ENCODE peak calls at places on chromosome 22, in eight cellular contexts. One of them, this sample, is unnamed.

GRCh38 chr22:35839811-35840739 is 122.4 kb downstream of the APOL5 start:
- DNase-seq in anterior cingulate cortex: peak
- DNase-seq in pancreas: peak
- DNase-seq in psoas muscle: peak
- DNase-seq in naive thymus-derived CD4-positive, alpha-beta T cell: no peak
- DNase-seq in immature natural killer cell: no peak
- DNase-seq in NCI-H510A: peak
- DNase-seq in activated CD8-positive, alpha-beta memory T cell treated with anti-CD3 and anti-CD28 coated beads for 48 hours: no peak
- DNase-seq in this sample: peak

GRCh38 chr22:27170491-27170890 is 513.1 kb downstream of the MIAT start:
- DNase-seq in anterior cingulate cortex: peak
- DNase-seq in pancreas: peak
- DNase-seq in psoas muscle: peak
- DNase-seq in naive thymus-derived CD4-positive, alpha-beta T cell: no peak
- DNase-seq in immature natural killer cell: no peak
- DNase-seq in NCI-H510A: no peak
- DNase-seq in activated CD8-positive, alpha-beta memory T cell treated with anti-CD3 and anti-CD28 coated beads for 48 hours: no peak
- DNase-seq in this sample: no peak

GRCh38 chr22:19889951-19890350 is 35.3 kb upstream of the GNB1L start:
- DNase-seq in anterior cingulate cortex: no peak
- DNase-seq in pancreas: no peak
- DNase-seq in psoas muscle: peak
- DNase-seq in naive thymus-derived CD4-positive, alpha-beta T cell: no peak
- DNase-seq in immature natural killer cell: no peak
- DNase-seq in NCI-H510A: no peak
- DNase-seq in activated CD8-positive, alpha-beta memory T cell treated with anti-CD3 and anti-CD28 coated beads for 48 hours: no peak
- DNase-seq in this sample: peak

GRCh38 chr22:30922151-30922611 is 46.4 kb downstream of the MORC2 start:
- DNase-seq in anterior cingulate cortex: no peak
- DNase-seq in pancreas: peak
- DNase-seq in psoas muscle: peak
- DNase-seq in naive thymus-derived CD4-positive, alpha-beta T cell: peak
- DNase-seq in immature natural killer cell: peak
- DNase-seq in NCI-H510A: no peak
- DNase-seq in activated CD8-positive, alpha-beta memory T cell treated with anti-CD3 and anti-CD28 coated beads for 48 hours: peak
- DNase-seq in this sample: peak

GRCh38 chr22:46125816-46126770 is 24.2 kb upstream of the PPARA start:
- DNase-seq in anterior cingulate cortex: no peak
- DNase-seq in pancreas: no peak
- DNase-seq in psoas muscle: no peak
- DNase-seq in naive thymus-derived CD4-positive, alpha-beta T cell: no peak
- DNase-seq in immature natural killer cell: no peak
- DNase-seq in NCI-H510A: no peak
- DNase-seq in activated CD8-positive, alpha-beta memory T cell treated with anti-CD3 and anti-CD28 coated beads for 48 hours: no peak
- DNase-seq in this sample: no peak

GRCh38 chr22:50185384-50186087 is at the start of gene TRABD:
- DNase-seq in anterior cingulate cortex: peak
- DNase-seq in pancreas: peak
- DNase-seq in psoas muscle: peak
- DNase-seq in naive thymus-derived CD4-positive, alpha-beta T cell: peak
- DNase-seq in immature natural killer cell: peak
- DNase-seq in NCI-H510A: peak
- DNase-seq in activated CD8-positive, alpha-beta memory T cell treated with anti-CD3 and anti-CD28 coated beads for 48 hours: peak
- DNase-seq in this sample: peak

GRCh38 chr22:31286360-31287255 is 5.7 kb downstream of the PIK3IP1 start:
- DNase-seq in anterior cingulate cortex: no peak
- DNase-seq in pancreas: no peak
- DNase-seq in psoas muscle: no peak
- DNase-seq in naive thymus-derived CD4-positive, alpha-beta T cell: no peak
- DNase-seq in immature natural killer cell: peak
- DNase-seq in NCI-H510A: no peak
- DNase-seq in activated CD8-positive, alpha-beta memory T cell treated with anti-CD3 and anti-CD28 coated beads for 48 hours: no peak
- DNase-seq in this sample: no peak

GRCh38 chr22:43205748-43206514 is 19.0 kb upstream of the TTLL12 start:
- DNase-seq in anterior cingulate cortex: no peak
- DNase-seq in pancreas: no peak
- DNase-seq in psoas muscle: no peak
- DNase-seq in naive thymus-derived CD4-positive, alpha-beta T cell: no peak
- DNase-seq in immature natural killer cell: peak
- DNase-seq in NCI-H510A: no peak
- DNase-seq in activated CD8-positive, alpha-beta memory T cell treated with anti-CD3 and anti-CD28 coated beads for 48 hours: no peak
- DNase-seq in this sample: peak

GRCh38 chr22:45717787-45718186 is 46.2 kb downstream of the ATXN10 start:
- DNase-seq in anterior cingulate cortex: no peak
- DNase-seq in pancreas: no peak
- DNase-seq in psoas muscle: no peak
- DNase-seq in naive thymus-derived CD4-positive, alpha-beta T cell: no peak
- DNase-seq in immature natural killer cell: no peak
- DNase-seq in NCI-H510A: no peak
- DNase-seq in activated CD8-positive, alpha-beta memory T cell treated with anti-CD3 and anti-CD28 coated beads for 48 hours: no peak
- DNase-seq in this sample: no peak

GRCh38 chr22:45969414-45969799 is 7.6 kb downstream of the WNT7B start:
- DNase-seq in anterior cingulate cortex: no peak
- DNase-seq in pancreas: no peak
- DNase-seq in psoas muscle: no peak
- DNase-seq in naive thymus-derived CD4-positive, alpha-beta T cell: no peak
- DNase-seq in immature natural killer cell: no peak
- DNase-seq in NCI-H510A: no peak
- DNase-seq in activated CD8-positive, alpha-beta memory T cell treated with anti-CD3 and anti-CD28 coated beads for 48 hours: no peak
- DNase-seq in this sample: no peak

GRCh38 chr22:27115816-27116256 is 458.4 kb downstream of the MIAT start:
- DNase-seq in anterior cingulate cortex: no peak
- DNase-seq in pancreas: peak
- DNase-seq in psoas muscle: no peak
- DNase-seq in naive thymus-derived CD4-positive, alpha-beta T cell: no peak
- DNase-seq in immature natural killer cell: no peak
- DNase-seq in NCI-H510A: no peak
- DNase-seq in activated CD8-positive, alpha-beta memory T cell treated with anti-CD3 and anti-CD28 coated beads for 48 hours: no peak
- DNase-seq in this sample: no peak

GRCh38 chr22:19981961-19982920 is 34.4 kb downstream of the ARVCF start:
- DNase-seq in anterior cingulate cortex: no peak
- DNase-seq in pancreas: no peak
- DNase-seq in psoas muscle: peak
- DNase-seq in naive thymus-derived CD4-positive, alpha-beta T cell: no peak
- DNase-seq in immature natural killer cell: no peak
- DNase-seq in NCI-H510A: no peak
- DNase-seq in activated CD8-positive, alpha-beta memory T cell treated with anti-CD3 and anti-CD28 coated beads for 48 hours: no peak
- DNase-seq in this sample: peak

GRCh38 chr22:46626911-46627805 is 7.0 kb downstream of the GRAMD4 start:
- DNase-seq in anterior cingulate cortex: no peak
- DNase-seq in pancreas: no peak
- DNase-seq in psoas muscle: no peak
- DNase-seq in naive thymus-derived CD4-positive, alpha-beta T cell: no peak
- DNase-seq in immature natural killer cell: no peak
- DNase-seq in NCI-H510A: no peak
- DNase-seq in activated CD8-positive, alpha-beta memory T cell treated with anti-CD3 and anti-CD28 coated beads for 48 hours: no peak
- DNase-seq in this sample: peak

GRCh38 chr22:49267996-49268395 is 559.7 kb downstream of the BRD1 start:
- DNase-seq in anterior cingulate cortex: no peak
- DNase-seq in pancreas: no peak
- DNase-seq in psoas muscle: no peak
- DNase-seq in naive thymus-derived CD4-positive, alpha-beta T cell: no peak
- DNase-seq in immature natural killer cell: no peak
- DNase-seq in NCI-H510A: no peak
- DNase-seq in activated CD8-positive, alpha-beta memory T cell treated with anti-CD3 and anti-CD28 coated beads for 48 hours: no peak
- DNase-seq in this sample: no peak

GRCh38 chr22:49426098-49426497 is 401.6 kb downstream of the BRD1 start:
- DNase-seq in anterior cingulate cortex: no peak
- DNase-seq in pancreas: no peak
- DNase-seq in psoas muscle: no peak
- DNase-seq in naive thymus-derived CD4-positive, alpha-beta T cell: no peak
- DNase-seq in immature natural killer cell: no peak
- DNase-seq in NCI-H510A: no peak
- DNase-seq in activated CD8-positive, alpha-beta memory T cell treated with anti-CD3 and anti-CD28 coated beads for 48 hours: no peak
- DNase-seq in this sample: peak

GRCh38 chr22:50008151-50009040 is 4.2 kb downstream of the IL17REL start:
- DNase-seq in anterior cingulate cortex: no peak
- DNase-seq in pancreas: no peak
- DNase-seq in psoas muscle: no peak
- DNase-seq in naive thymus-derived CD4-positive, alpha-beta T cell: no peak
- DNase-seq in immature natural killer cell: no peak
- DNase-seq in NCI-H510A: peak
- DNase-seq in activated CD8-positive, alpha-beta memory T cell treated with anti-CD3 and anti-CD28 coated beads for 48 hours: no peak
- DNase-seq in this sample: no peak

GRCh38 chr22:49965291-49966040 is 4.9 kb downstream of the PIM3 start:
- DNase-seq in anterior cingulate cortex: no peak
- DNase-seq in pancreas: peak
- DNase-seq in psoas muscle: peak
- DNase-seq in naive thymus-derived CD4-positive, alpha-beta T cell: peak
- DNase-seq in immature natural killer cell: no peak
- DNase-seq in NCI-H510A: no peak
- DNase-seq in activated CD8-positive, alpha-beta memory T cell treated with anti-CD3 and anti-CD28 coated beads for 48 hours: no peak
- DNase-seq in this sample: peak

GRCh38 chr22:25382762-25383161 is 163.3 kb downstream of the CRYBB2 start:
- DNase-seq in anterior cingulate cortex: no peak
- DNase-seq in pancreas: no peak
- DNase-seq in psoas muscle: no peak
- DNase-seq in naive thymus-derived CD4-positive, alpha-beta T cell: no peak
- DNase-seq in immature natural killer cell: no peak
- DNase-seq in NCI-H510A: no peak
- DNase-seq in activated CD8-positive, alpha-beta memory T cell treated with anti-CD3 and anti-CD28 coated beads for 48 hours: no peak
- DNase-seq in this sample: no peak

GRCh38 chr22:30186048-30186447 is 60.5 kb downstream of the LIF start:
- DNase-seq in anterior cingulate cortex: no peak
- DNase-seq in pancreas: no peak
- DNase-seq in psoas muscle: no peak
- DNase-seq in naive thymus-derived CD4-positive, alpha-beta T cell: no peak
- DNase-seq in immature natural killer cell: no peak
- DNase-seq in NCI-H510A: no peak
- DNase-seq in activated CD8-positive, alpha-beta memory T cell treated with anti-CD3 and anti-CD28 coated beads for 48 hours: no peak
- DNase-seq in this sample: no peak

GRCh38 chr22:50483977-50484853 is 2.4 kb upstream of the MIOX start:
- DNase-seq in anterior cingulate cortex: no peak
- DNase-seq in pancreas: peak
- DNase-seq in psoas muscle: no peak
- DNase-seq in naive thymus-derived CD4-positive, alpha-beta T cell: no peak
- DNase-seq in immature natural killer cell: no peak
- DNase-seq in NCI-H510A: no peak
- DNase-seq in activated CD8-positive, alpha-beta memory T cell treated with anti-CD3 and anti-CD28 coated beads for 48 hours: no peak
- DNase-seq in this sample: peak

This sample was measured in kidney.